ENCODE peak calls at places on chromosomes 7 and 10, in six cellular contexts. One of them, this sample, is unnamed.

GRCh38 chr10:109993551-109993950 is 14.2 kb upstream of the ADD3 start:
- DNase-seq in K562: no peak
- DNase-seq in A549: no peak
- DNase-seq in endothelial cell of umbilical vein: no peak
- DNase-seq in GM12878: no peak
- DNase-seq in HepG2: no peak
- DNase-seq in this sample: no peak

GRCh38 chr7:61111-61510 is 131.3 kb upstream of the FAM20C start:
- DNase-seq in endothelial cell of umbilical vein: no peak
- DNase-seq in HepG2: no peak
- DNase-seq in A549: no peak
- DNase-seq in K562: no peak
- DNase-seq in GM12878: no peak
- DNase-seq in this sample: peak; percentile 77

GRCh38 chr7:70474639-70475234 is 657.2 kb upstream of the GALNT17 start:
- DNase-seq in A549: no peak
- DNase-seq in GM12878: no peak
- DNase-seq in endothelial cell of umbilical vein: no peak
- DNase-seq in K562: no peak
- DNase-seq in HepG2: no peak
- DNase-seq in this sample: no peak

GRCh38 chr7:12637819-12638592 is 49.4 kb upstream of the ARL4A start:
- DNase-seq in K562: no peak
- DNase-seq in A549: no peak
- DNase-seq in GM12878: no peak
- DNase-seq in endothelial cell of umbilical vein: no peak
- DNase-seq in HepG2: no peak
- DNase-seq in this sample: peak; percentile 38

GRCh38 chr7:4288791-4289190 is 393.3 kb upstream of the FOXK1 start:
- DNase-seq in GM12878: no peak
- DNase-seq in A549: no peak
- DNase-seq in K562: no peak
- DNase-seq in HepG2: no peak
- DNase-seq in endothelial cell of umbilical vein: no peak
- DNase-seq in this sample: no peak

GRCh38 chr10:26479766-26480492 is 41.8 kb downstream of the APBB1IP start:
- DNase-seq in K562: no peak
- DNase-seq in A549: no peak
- DNase-seq in endothelial cell of umbilical vein: no peak
- DNase-seq in HepG2: no peak
- DNase-seq in GM12878: no peak
- DNase-seq in this sample: peak; percentile 76

GRCh38 chr10:75772153-75772887 is 340.9 kb downstream of the LRMDA start:
- DNase-seq in K562: no peak
- DNase-seq in A549: no peak
- DNase-seq in GM12878: no peak
- DNase-seq in endothelial cell of umbilical vein: no peak
- DNase-seq in HepG2: no peak
- DNase-seq in this sample: peak; percentile 63

GRCh38 chr7:20798081-20798693 is 11.5 kb upstream of the SP8 start:
- DNase-seq in endothelial cell of umbilical vein: peak; percentile 32
- DNase-seq in K562: peak; percentile 92
- DNase-seq in GM12878: no peak
- DNase-seq in A549: peak; percentile 44
- DNase-seq in HepG2: no peak
- DNase-seq in this sample: peak; percentile 66

GRCh38 chr7:30028749-30029635 is 780 bp downstream of the PLEKHA8 start:
- DNase-seq in K562: peak; percentile 56
- DNase-seq in A549: peak; percentile 39
- DNase-seq in endothelial cell of umbilical vein: peak; percentile 75
- DNase-seq in GM12878: no peak
- DNase-seq in HepG2: peak; percentile 71
- DNase-seq in this sample: peak; percentile 72

GRCh38 chr10:87635498-87636312 is 24.0 kb upstream of the PAPSS2 start:
- DNase-seq in GM12878: peak; percentile 62
- DNase-seq in K562: no peak
- DNase-seq in A549: peak; percentile 68
- DNase-seq in HepG2: peak; percentile 43
- DNase-seq in endothelial cell of umbilical vein: peak; percentile 80
- DNase-seq in this sample: peak; percentile 83

GRCh38 chr10:31353574-31353973 is 34.6 kb downstream of the ZEB1 start:
- DNase-seq in HepG2: peak; percentile 46
- DNase-seq in K562: no peak
- DNase-seq in GM12878: peak; percentile 73
- DNase-seq in A549: peak; percentile 53
- DNase-seq in endothelial cell of umbilical vein: peak; percentile 66
- DNase-seq in this sample: peak; percentile 57
- TF ChIP-seq MAX in HepG2: no peak
- TF ChIP-seq MAX in K562: no peak
- TF ChIP-seq MAX in GM12878: no peak
- TF ChIP-seq MAX in A549: no peak
- TF ChIP-seq MAX in endothelial cell of umbilical vein: no peak
- TF ChIP-seq MAX in this sample: no peak

DNA sequence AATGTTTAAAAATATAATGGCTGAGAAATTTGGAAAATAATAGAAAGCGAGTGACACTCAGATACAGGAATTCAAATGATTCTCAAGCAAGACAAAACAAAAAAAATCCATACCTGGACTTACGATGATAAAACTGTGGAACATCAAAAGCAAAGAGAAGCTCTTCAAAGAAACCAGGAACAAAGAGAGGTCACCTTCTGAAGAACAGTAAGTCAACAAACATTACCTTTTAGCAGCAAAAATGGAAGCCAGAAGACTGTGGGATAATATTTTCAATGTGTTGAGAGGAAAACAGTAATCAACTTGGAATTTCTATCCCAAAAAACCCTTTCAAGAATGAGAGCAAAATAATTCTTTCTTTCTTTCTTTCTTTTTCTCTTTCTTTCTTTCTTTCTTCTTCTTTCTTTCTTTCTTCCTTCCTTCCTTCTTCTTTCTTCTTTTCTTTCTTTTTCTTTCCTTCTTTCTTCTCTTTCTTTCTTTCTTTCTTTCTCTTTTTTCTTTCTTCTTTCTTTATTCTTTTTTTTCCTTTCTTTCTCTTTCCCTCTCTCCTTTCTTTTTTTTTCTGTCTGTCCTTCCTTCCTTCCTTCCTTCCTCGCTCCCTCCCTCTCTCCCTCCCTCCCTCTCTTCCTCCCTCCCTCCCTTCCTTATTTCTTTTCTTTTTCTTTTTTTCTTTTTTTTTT is 1.8 kb upstream of the CPA5 start:
- DNase-seq in endothelial cell of umbilical vein: no peak
- DNase-seq in HepG2: no peak
- DNase-seq in A549: no peak
- DNase-seq in GM12878: no peak
- DNase-seq in K562: no peak
- DNase-seq in this sample: no peak
- TF ChIP-seq MYC in endothelial cell of umbilical vein: no peak
- TF ChIP-seq MYC in HepG2: no peak
- TF ChIP-seq MYC in A549: no peak
- TF ChIP-seq MYC in GM12878: no peak
- TF ChIP-seq MYC in K562: no peak
- TF ChIP-seq MYC in this sample: no peak

GRCh38 chr10:62817120-62817762 is 1.1 kb upstream of the EGR2 start:
- DNase-seq in GM12878: no peak
- DNase-seq in K562: peak; percentile 59
- DNase-seq in A549: peak; percentile 27
- DNase-seq in endothelial cell of umbilical vein: peak; percentile 29
- DNase-seq in HepG2: no peak
- DNase-seq in this sample: peak; percentile 67

GRCh38 chr10:62813981-62814380 is 2.2 kb downstream of the EGR2 start:
- DNase-seq in K562: no peak
- DNase-seq in GM12878: no peak
- DNase-seq in HepG2: no peak
- DNase-seq in endothelial cell of umbilical vein: no peak
- DNase-seq in A549: no peak
- DNase-seq in this sample: no peak

GRCh38 chr10:62816179-62817119 is at the start of gene EGR2:
- DNase-seq in endothelial cell of umbilical vein: peak; percentile 91
- DNase-seq in A549: peak; percentile 95
- DNase-seq in GM12878: peak; percentile 92
- DNase-seq in HepG2: peak; percentile 86
- DNase-seq in K562: peak; percentile 93
- DNase-seq in this sample: peak; percentile 98

GRCh38 chr10:62814901-62815372 is 1.2 kb downstream of the EGR2 start:
- DNase-seq in A549: no peak
- DNase-seq in HepG2: no peak
- DNase-seq in endothelial cell of umbilical vein: no peak
- DNase-seq in K562: no peak
- DNase-seq in GM12878: no peak
- DNase-seq in this sample: no peak

DNA sequence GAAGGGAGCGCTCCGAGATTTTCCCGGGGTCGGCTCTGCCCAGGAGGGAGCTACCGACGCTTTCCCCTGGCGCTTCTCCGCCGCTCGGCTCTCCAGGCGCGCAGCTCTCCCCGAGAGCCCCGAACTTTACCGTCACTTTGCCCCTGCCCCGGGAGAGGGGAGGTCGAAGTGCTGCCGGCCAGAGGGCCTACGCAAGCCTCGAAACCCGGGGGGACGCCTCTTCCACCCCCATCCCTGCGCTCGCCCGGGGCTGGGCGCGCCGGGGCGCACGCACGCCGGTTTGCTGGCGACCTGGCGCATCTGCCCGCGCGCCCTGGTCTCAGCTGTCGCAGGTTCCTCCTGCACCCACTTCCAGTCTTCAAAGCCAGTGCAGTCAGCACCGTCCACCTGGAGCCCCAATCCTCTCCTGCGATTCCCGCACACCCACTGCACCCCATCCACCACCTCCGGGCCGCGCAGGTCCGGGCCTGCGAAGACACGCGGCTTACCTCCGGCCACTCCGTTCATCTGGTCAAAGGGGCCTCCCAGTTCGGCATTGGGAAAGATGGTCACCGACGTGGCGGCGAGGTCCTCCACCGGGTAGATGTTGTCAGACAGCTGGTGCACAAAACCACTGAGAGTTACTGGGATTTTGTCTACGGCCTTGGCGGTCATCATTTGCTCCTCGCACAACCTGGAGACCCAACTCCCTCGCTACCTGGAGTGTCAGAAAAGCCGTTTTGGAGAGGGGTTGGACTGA is 624 bp downstream of the EGR2 start:
- DNase-seq in K562: no peak
- DNase-seq in HepG2: no peak
- DNase-seq in GM12878: no peak
- DNase-seq in endothelial cell of umbilical vein: peak; percentile 15
- DNase-seq in A549: peak; percentile 32
- DNase-seq in this sample: peak; percentile 23
- TF ChIP-seq MAX in K562: peak; percentile 13
- TF ChIP-seq MAX in HepG2: no peak
- TF ChIP-seq MAX in GM12878: no peak
- TF ChIP-seq MAX in endothelial cell of umbilical vein: no peak
- TF ChIP-seq MAX in A549: peak; percentile 25
- TF ChIP-seq MAX in this sample: no peak

DNA sequence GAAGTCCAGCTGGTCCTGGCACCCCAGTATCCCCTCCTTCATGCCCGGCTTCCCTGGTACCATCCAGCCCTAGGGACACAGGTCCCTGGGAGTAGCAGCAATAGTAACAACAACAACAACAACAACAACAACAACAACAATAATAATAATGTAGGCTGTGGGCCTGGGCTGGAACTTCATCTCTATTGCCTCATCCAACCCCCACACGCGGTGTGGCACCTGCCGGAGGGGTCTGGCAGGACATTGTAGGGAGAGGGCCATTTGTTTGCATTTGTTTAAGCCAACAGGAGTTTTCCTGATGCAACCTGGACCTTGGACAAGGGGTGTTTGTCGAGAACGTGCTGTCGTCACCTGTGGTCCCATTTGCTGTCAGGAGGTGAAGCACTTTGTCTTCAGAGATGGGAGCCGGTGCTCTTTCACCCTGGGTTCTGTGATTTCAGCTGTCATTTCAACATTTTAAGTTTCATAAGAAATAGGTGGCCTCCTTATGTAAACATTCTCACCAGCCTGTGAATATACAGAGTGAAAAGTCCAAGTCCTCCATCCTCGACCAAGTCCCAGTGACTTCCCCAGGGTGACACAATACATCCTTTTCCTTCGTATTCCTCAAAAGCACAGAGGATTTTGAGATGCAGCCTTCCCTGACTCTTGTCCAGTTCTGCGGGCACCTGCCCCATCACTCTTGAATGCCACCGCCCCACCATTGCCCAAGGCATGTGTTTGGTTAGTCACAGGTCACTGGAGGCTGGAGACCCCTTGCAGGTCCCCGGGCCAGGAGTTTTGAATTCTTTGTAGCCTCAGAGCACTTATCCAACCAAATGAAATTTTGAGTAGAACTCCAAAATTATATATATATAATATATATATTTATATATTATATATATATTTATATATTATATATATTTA is 9.2 kb downstream of the LHPP start:
- DNase-seq in K562: no peak
- DNase-seq in HepG2: peak; percentile 98
- DNase-seq in endothelial cell of umbilical vein: no peak
- DNase-seq in GM12878: no peak
- DNase-seq in A549: peak; percentile 67
- DNase-seq in this sample: peak; percentile 29
- TF ChIP-seq MYC in K562: no peak
- TF ChIP-seq MYC in HepG2: peak; percentile 86
- TF ChIP-seq MYC in endothelial cell of umbilical vein: no peak
- TF ChIP-seq MYC in GM12878: no peak
- TF ChIP-seq MYC in A549: no peak
- TF ChIP-seq MYC in this sample: no peak

GRCh38 chr7:50166997-50167961 is 74.2 kb upstream of the ZPBP start:
- DNase-seq in endothelial cell of umbilical vein: no peak
- DNase-seq in K562: no peak
- DNase-seq in A549: no peak
- DNase-seq in HepG2: no peak
- DNase-seq in GM12878: no peak
- DNase-seq in this sample: peak; percentile 84
- TF ChIP-seq MAX in endothelial cell of umbilical vein: no peak
- TF ChIP-seq MAX in K562: no peak
- TF ChIP-seq MAX in A549: no peak
- TF ChIP-seq MAX in HepG2: no peak
- TF ChIP-seq MAX in GM12878: no peak
- TF ChIP-seq MAX in this sample: peak; percentile 26

DNA sequence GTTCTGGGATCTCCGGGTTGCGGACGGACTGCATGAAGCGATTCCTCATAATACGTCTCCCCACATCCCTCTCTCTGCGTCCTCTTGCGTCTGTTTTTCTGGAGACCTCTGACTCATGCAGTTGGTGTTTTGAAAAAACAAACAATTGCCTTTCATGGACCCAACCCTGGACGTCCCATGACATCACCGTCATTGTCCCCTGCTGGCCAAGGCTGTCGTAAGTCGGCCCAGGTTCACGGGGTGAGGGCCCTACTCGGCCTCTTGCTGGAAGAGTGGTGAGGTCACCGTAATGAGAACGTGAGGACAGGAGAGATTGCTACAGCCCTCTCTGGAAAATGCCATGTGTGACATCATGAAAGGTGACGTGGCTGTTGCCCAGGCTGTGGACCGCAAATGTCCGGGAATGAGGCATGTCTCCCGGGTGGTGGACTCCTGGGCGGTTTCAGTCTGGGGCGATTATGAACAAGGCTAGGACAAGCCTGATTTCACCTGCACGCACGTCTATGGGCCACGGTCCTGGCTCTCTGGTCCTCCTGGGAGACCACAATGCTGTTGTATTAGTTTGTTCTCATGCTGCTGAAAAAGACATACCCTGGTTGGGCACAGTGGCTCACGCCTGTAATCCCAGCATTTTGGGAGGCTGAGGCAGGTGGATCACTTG is 9.8 kb upstream of the MAFK start:
- DNase-seq in A549: peak; percentile 100
- DNase-seq in K562: peak; percentile 34
- DNase-seq in GM12878: no peak
- DNase-seq in HepG2: peak; percentile 96
- DNase-seq in endothelial cell of umbilical vein: peak; percentile 85
- DNase-seq in this sample: no peak
- TF ChIP-seq MYC in A549: peak; percentile 23
- TF ChIP-seq MYC in K562: no peak
- TF ChIP-seq MYC in GM12878: no peak
- TF ChIP-seq MYC in HepG2: peak; percentile 50
- TF ChIP-seq MYC in endothelial cell of umbilical vein: no peak
- TF ChIP-seq MYC in this sample: no peak

This sample was measured in NB4.